ENCODE peak calls at places on chromosome 14, in eight cellular contexts. B is WERI-Rb-1; L is GM13977; M is hepatocyte; O is CD8-positive, alpha-beta T cell; C is astrocyte of the spinal cord; P is Calu3; Z is heart left ventricle. R is an unnamed sample.

GRCh38 chr14:51093371-51094281 is 1.3 kb downstream of the TRIM9 start:
- DNase-seq in Z (peak), C (peak), P (no peak), O (peak), M (peak), L (peak), B (peak), R (peak)

GRCh38 chr14:59238242-59238641 is 49.8 kb downstream of the DAAM1 start:
- DNase-seq in P (no peak), C (no peak), Z (no peak), M (no peak), L (no peak), B (no peak), O (no peak), R (no peak)

GRCh38 chr14:104239866-104240301 is 101.5 kb downstream of the KIF26A start:
- DNase-seq in O (no peak), B (no peak), Z (peak), C (no peak), L (no peak), M (no peak), P (no peak), R (no peak)

GRCh38 chr14:96929969-96930368 is 132.8 kb downstream of the VRK1 start:
- DNase-seq in C (no peak), B (no peak), O (no peak), M (no peak), L (no peak), P (no peak), Z (no peak), R (no peak)

GRCh38 chr14:73754911-73755360 is 40.8 kb upstream of the PNMA1 start:
- DNase-seq in P (no peak), Z (no peak), L (no peak), M (peak), O (no peak), B (no peak), C (peak), R (no peak)

GRCh38 chr14:102951799-102952198 is 29.3 kb downstream of the AMN start:
- DNase-seq in M (no peak), B (no peak), Z (no peak), L (no peak), P (no peak), C (peak), O (no peak), R (no peak)

GRCh38 chr14:30725763-30726162 is 103.6 kb downstream of the SCFD1 start:
- DNase-seq in Z (no peak), M (no peak), L (no peak), O (no peak), C (no peak), B (no peak), P (no peak), R (no peak)

GRCh38 chr14:51168220-51168613 is 71.8 kb upstream of the TMX1 start:
- DNase-seq in M (no peak), C (no peak), B (no peak), L (no peak), P (no peak), Z (no peak), O (no peak), R (no peak)

GRCh38 chr14:66511849-66512248 is 3.9 kb downstream of the GPHN start:
- DNase-seq in Z (no peak), B (no peak), L (peak), M (no peak), C (no peak), O (no peak), P (no peak), R (peak)

GRCh38 chr14:54809767-54810166 is 92.9 kb downstream of the GCH1 start:
- DNase-seq in C (no peak), Z (no peak), O (no peak), M (no peak), B (no peak), L (peak), P (no peak), R (peak)

GRCh38 chr14:75969891-75970290 is 11.9 kb downstream of the TGFB3 start:
- DNase-seq in P (no peak), L (no peak), B (no peak), C (no peak), O (no peak), Z (no peak), M (no peak), R (no peak)

GRCh38 chr14:105761842-105762241 is 235.5 kb downstream of the TMEM121 start:
- DNase-seq in Z (no peak), L (no peak), C (no peak), O (no peak), P (no peak), B (no peak), M (no peak), R (no peak)

GRCh38 chr14:105019861-105020814 is 745 bp downstream of the CDCA4 start:
- DNase-seq in Z (no peak), P (peak), B (no peak), M (peak), C (peak), L (peak), O (peak), R (peak)

GRCh38 chr14:45785240-45785639 is 532.2 kb upstream of the MIS18BP1 start:
- DNase-seq in B (no peak), M (peak), P (no peak), Z (no peak), C (no peak), L (no peak), O (no peak), R (no peak)

GRCh38 chr14:20712900-20713299 is 24.3 kb downstream of the ANG start:
- DNase-seq in P (no peak), M (no peak), C (no peak), O (no peak), L (no peak), Z (no peak), B (no peak), R (no peak)

DNA sequence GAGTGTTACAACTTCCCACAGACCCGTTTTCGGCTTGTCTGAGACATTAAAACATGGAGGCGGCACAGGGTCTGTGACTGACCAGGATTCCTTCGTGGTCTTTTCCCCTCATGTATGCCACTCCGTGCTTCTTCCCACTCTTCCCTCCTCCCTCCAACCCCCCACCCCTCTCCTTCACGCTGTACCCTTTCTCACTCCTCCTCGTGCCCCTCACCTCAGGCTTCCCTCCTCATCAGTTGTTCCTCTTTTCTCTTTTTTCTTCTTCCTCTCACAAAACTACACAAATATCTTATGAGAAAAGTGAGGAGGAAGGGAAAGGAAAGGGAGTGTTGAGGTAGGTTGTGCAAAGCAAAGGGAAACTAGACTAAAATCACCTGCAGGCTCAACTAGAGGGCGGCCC is 160.9 kb upstream of the GZMB start:
- DNase-seq in L (no peak), M (no peak), B (no peak), P (no peak), Z (no peak), C (no peak), O (no peak), R (no peak)
- TF ChIP-seq CTCF in L (no peak), M (no peak), B (no peak), P (no peak), Z (no peak), C (no peak), O (no peak), R (no peak)

GRCh38 chr14:27553820-27554219 is 956.0 kb upstream of the NOVA1 start:
- DNase-seq in O (no peak), B (no peak), C (peak), P (no peak), L (no peak), Z (no peak), M (no peak), R (no peak)
- TF ChIP-seq CTCF in O (no peak), B (no peak), C (peak), P (no peak), L (no peak), Z (no peak), M (peak), R (no peak)

GRCh38 chr14:77409131-77409533 is 14.2 kb downstream of the NOXRED1 start:
- DNase-seq in M (peak), Z (no peak), O (no peak), B (peak), P (peak), L (no peak), C (no peak), R (peak)
- TF ChIP-seq CTCF in M (peak), Z (no peak), O (no peak), B (peak), P (no peak), L (peak), C (peak), R (peak)

DNA sequence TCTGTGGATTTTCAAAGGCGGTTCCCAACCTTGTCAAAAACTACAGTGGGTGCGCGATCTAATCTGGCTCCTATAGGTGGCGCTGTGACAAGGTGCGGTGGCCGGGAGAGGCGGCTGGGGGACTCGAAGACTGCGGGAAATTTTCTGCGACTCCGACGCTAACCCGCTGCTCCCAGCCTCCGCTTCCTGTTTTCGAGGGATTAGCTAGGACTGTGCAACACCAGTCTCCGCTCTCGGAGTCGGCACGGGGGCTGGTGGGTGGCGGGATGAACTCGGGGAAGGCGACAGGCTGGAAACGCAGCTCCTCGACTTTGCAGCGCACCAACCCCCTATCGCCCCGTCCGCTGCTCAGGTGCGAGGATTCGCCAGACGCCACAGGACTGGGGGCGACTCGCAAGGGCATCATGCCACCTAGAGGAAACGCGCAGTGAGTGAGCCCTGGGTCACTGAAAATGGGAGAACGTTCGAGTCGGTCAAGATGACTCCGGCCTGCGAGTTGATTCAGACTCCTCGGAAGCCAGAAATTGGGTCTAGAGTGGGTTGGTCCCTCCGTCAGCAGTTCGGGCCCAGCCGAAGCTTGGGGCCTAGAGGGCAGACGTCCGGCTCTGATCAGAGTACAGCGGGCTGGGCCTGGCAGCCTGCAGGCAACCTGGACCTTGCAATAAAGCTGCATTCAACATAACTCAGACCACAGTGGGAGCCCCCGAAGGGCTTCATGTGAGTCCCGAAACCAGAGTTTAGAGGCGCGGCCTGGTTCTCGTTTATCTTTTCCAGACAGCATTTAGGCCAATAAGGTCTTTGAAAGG is 5.5 kb upstream of the PAX9 start:
- DNase-seq in Z (no peak), L (peak), B (no peak), O (no peak), M (peak), C (no peak), P (peak), R (no peak)
- TF ChIP-seq CTCF in Z (no peak), L (peak), B (peak), O (no peak), M (peak), C (peak), P (peak), R (peak)

GRCh38 chr14:77052281-77053044 is 24.0 kb upstream of the IRF2BPL start:
- DNase-seq in Z (no peak), L (no peak), P (no peak), B (no peak), O (no peak), M (no peak), C (no peak), R (no peak)

GRCh38 chr14:77051101-77051500 is 22.6 kb upstream of the IRF2BPL start:
- DNase-seq in Z (peak), M (no peak), L (no peak), P (no peak), O (no peak), C (no peak), B (no peak), R (no peak)

GRCh38 chr14:77055981-77056380 is 27.5 kb upstream of the IRF2BPL start:
- DNase-seq in Z (no peak), M (no peak), O (no peak), L (no peak), P (no peak), B (no peak), C (no peak), R (no peak)

GRCh38 chr14:77058082-77058481 is 29.6 kb upstream of the IRF2BPL start:
- DNase-seq in B (no peak), Z (no peak), L (no peak), M (no peak), C (no peak), O (no peak), P (no peak), R (no peak)

GRCh38 chr14:77053046-77053841 is 24.7 kb upstream of the IRF2BPL start:
- DNase-seq in Z (peak), B (peak), C (peak), O (peak), M (peak), P (peak), L (peak), R (peak)
- TF ChIP-seq CTCF in Z (peak), B (peak), C (peak), O (peak), M (peak), P (peak), L (peak), R (peak)

GRCh38 chr14:90647469-90647868 is 168.8 kb downstream of the TTC7B start:
- DNase-seq in P (no peak), B (no peak), O (no peak), Z (no peak), L (no peak), M (no peak), C (no peak), R (no peak)

GRCh38 chr14:90651405-90651804 is 164.8 kb downstream of the TTC7B start:
- DNase-seq in P (no peak), B (no peak), O (no peak), M (no peak), L (no peak), Z (no peak), C (no peak), R (no peak)

GRCh38 chr14:90651976-90652560 is 164.2 kb downstream of the TTC7B start:
- DNase-seq in O (no peak), L (no peak), B (no peak), M (no peak), C (no peak), Z (no peak), P (no peak), R (no peak)

GRCh38 chr14:90649557-90650135 is 166.6 kb downstream of the TTC7B start:
- DNase-seq in B (no peak), Z (no peak), L (no peak), M (no peak), O (no peak), P (no peak), C (no peak), R (no peak)

GRCh38 chr14:90649096-90649495 is 167.1 kb downstream of the TTC7B start:
- DNase-seq in P (no peak), M (no peak), L (no peak), B (no peak), O (no peak), Z (no peak), C (peak), R (no peak)
- TF ChIP-seq CTCF in P (no peak), M (no peak), L (no peak), B (no peak), O (no peak), Z (no peak), C (no peak), R (no peak)

GRCh38 chr14:68131907-68132306 is 312.3 kb downstream of the RAD51B start:
- DNase-seq in O (no peak), B (no peak), M (no peak), L (no peak), P (no peak), Z (no peak), C (no peak), R (no peak)

GRCh38 chr14:68132722-68133121 is 313.1 kb downstream of the RAD51B start:
- DNase-seq in L (no peak), B (no peak), P (no peak), M (no peak), O (no peak), Z (no peak), C (no peak), R (no peak)

GRCh38 chr14:68124885-68125731 is 305.5 kb downstream of the RAD51B start:
- DNase-seq in L (no peak), M (peak), Z (no peak), P (no peak), B (no peak), C (peak), O (no peak), R (no peak)

GRCh38 chr14:68124050-68124449 is 304.5 kb downstream of the RAD51B start:
- DNase-seq in M (no peak), P (no peak), B (no peak), O (no peak), L (no peak), C (no peak), Z (no peak), R (no peak)

DNA sequence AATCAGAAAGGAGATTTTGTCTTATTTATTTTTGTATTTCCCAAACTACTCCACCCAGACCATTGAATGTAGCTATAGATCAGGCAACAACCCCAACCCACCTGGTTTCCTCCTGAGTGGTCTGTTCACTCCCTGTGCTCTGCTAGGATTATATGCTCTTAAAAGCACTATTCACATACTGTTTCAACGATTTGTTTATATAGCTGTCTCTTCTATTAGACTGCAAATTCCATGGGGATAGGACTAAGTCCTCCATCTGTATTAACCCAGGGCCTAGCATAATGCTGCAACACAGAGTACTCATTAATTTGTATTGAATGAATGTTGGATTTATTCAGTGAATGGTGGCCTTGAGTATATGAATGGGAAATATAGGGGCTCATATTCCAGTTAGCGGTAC is 307.6 kb downstream of the RAD51B start:
- DNase-seq in P (no peak), O (no peak), L (no peak), Z (no peak), M (no peak), C (no peak), B (no peak), R (no peak)
- TF ChIP-seq CTCF in P (no peak), O (no peak), L (no peak), Z (no peak), M (no peak), C (no peak), B (no peak), R (no peak)

GRCh38 chr14:93206793-93207467 is at the start of the genes GON7 and UBR7:
- DNase-seq in P (peak), Z (peak), L (peak), B (peak), C (peak), O (peak), M (peak), R (peak)
- TF ChIP-seq CTCF in P (no peak), Z (no peak), L (peak), B (peak), C (no peak), O (no peak), M (no peak), R (no peak)

DNA sequence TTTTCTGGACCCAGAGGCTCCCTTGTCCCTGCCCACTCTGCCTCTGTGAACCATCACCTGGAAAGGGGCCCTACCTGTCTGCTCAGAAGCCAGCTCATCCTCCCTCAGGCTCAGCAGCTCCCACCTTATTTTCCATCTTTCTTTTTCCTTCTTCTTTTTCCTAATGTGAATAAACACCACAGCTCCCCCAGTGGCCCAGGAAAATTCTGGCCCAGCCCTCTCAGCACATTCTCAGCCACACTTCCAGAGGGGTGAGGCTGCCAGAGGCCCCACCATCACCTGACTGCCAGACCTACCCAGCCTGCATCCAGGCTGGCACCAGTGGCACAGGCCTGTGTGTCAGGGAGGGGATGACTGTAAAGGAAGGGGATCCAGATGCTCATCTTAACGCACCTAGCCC is 23.0 kb downstream of the ZFHX2 start:
- DNase-seq in C (no peak), P (peak), B (peak), O (no peak), Z (no peak), L (no peak), M (no peak), R (no peak)
- TF ChIP-seq CTCF in C (peak), P (no peak), B (peak), O (no peak), Z (no peak), L (no peak), M (peak), R (no peak)

R was measured in GM12865.